ENCODE peak calls at places on chromosomes 6 and 20, in four cellular contexts. T is CD8-positive, alpha-beta T cell; S is left ventricle myocardium inferior; X is CD8-positive, alpha-beta memory T cell. K is an unnamed sample. For H3K4me1, the result is how much of the 10 kb centered on the place peaks cover.

GRCh38 chr6:10418361-10418861 is 3.5 kb upstream of the TFAP2A start:
- DNase-seq in T (no peak), S (no peak), X (no peak), K (no peak)

GRCh38 chr6:112180095-112180820 is 74.1 kb downstream of the LAMA4 start:
- DNase-seq in T (no peak), S (no peak), X (peak), K (no peak)

GRCh38 chr6:46407785-46408530 is 83.3 kb downstream of the RCAN2 start:
- DNase-seq in T (no peak), S (no peak), X (no peak), K (no peak)

GRCh38 chr20:21397341-21398108 is at the start of gene NKX2-4:
- DNase-seq in T (no peak), S (no peak), X (no peak), K (no peak)

GRCh38 chr20:15196580-15197255 is 859.3 kb upstream of the FLRT3 start:
- DNase-seq in T (no peak), S (no peak), X (no peak), K (no peak)

GRCh38 chr6:87784690-87785089 is 82.7 kb upstream of the AKIRIN2 start:
- DNase-seq in T (no peak), S (no peak), X (no peak), K (no peak)

GRCh38 chr6:166820483-166820882 is 135.9 kb downstream of the RNASET2 start:
- DNase-seq in T (no peak), S (no peak), X (no peak), K (no peak)

GRCh38 chr6:43942011-43942442 is 172.0 kb downstream of the VEGFA start:
- DNase-seq in T (no peak), S (no peak), X (no peak), K (no peak)

GRCh38 chr6:9205645-9206044 is 770.3 kb upstream of the SLC35B3 start:
- DNase-seq in T (no peak), S (no peak), X (no peak), K (no peak)

GRCh38 chr20:40442181-40442963 is 246.7 kb downstream of the MAFB start:
- DNase-seq in T (no peak), S (no peak), X (no peak), K (no peak)

GRCh38 chr6:7707787-7708186 is 18.1 kb upstream of the BMP6 start:
- DNase-seq in T (no peak), S (no peak), X (no peak), K (no peak)

GRCh38 chr6:14382381-14383236 is 265.0 kb downstream of the CD83 start:
- DNase-seq in T (no peak), S (no peak), X (no peak), K (no peak)

GRCh38 chr6:103273048-103273447 is 1586.7 kb downstream of the HACE1 start:
- DNase-seq in T (no peak), S (no peak), X (no peak), K (no peak)

GRCh38 chr6:33718713-33719112 is 7.2 kb upstream of the UQCC2 start:
- DNase-seq in T (no peak), S (no peak), X (no peak), K (no peak)

GRCh38 chr6:32070814-32071466 is 32.7 kb downstream of the CYP21A2 start:
- DNase-seq in T (no peak), S (peak), X (no peak), K (no peak)

GRCh38 chr6:115740907-115741306 is 319.8 kb downstream of the FRK start:
- DNase-seq in T (no peak), S (no peak), X (no peak), K (no peak)

GRCh38 chr20:58597021-58597940 is 53.8 kb upstream of the STX16 start:
- DNase-seq in T (no peak), S (peak), X (no peak), K (no peak)

GRCh38 chr20:53138454-53139291 is 166.5 kb downstream of the TSHZ2 start:
- DNase-seq in T (no peak), S (no peak), X (no peak), K (no peak)

GRCh38 chr20:59939879-59940128 is 301 bp downstream of the PPP1R3D start:
- DNase-seq in T (no peak), S (peak), X (no peak), K (no peak)

GRCh38 chr6:131379951-131380350 is 193.1 kb upstream of the ARG1 start:
- DNase-seq in T (no peak), S (no peak), X (no peak), K (no peak)
- H3K4me1 ChIP-seq in T (under half), S (under half), X (under half), K (under half)

DNA sequence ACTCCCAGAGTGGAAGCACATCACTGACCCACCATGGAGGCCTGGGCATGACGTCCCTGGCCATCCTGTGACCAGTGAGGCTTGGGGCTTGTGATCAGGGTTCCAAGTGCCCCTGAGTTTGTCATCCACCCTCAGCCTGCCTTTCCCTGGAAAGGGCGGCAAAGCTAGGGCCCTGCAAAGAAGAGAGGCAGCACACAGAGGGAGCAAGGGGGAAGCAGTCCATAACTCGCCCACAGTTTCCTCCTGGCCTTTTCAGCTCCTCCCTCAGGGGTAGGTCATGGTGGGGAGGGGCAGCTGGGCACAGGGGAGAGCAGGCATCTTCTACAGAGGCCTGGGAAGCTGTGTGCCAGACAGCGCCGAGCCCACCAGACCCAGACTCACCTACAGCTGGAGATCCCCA is at the start of gene NCR2:
- DNase-seq in T (no peak), S (no peak), X (no peak), K (no peak)
- H3K4me1 ChIP-seq in T (half or more), S (under half), X (under half), K (under half)

GRCh38 chr20:1381753-1382591 is 10.9 kb downstream of the FKBP1A start:
- DNase-seq in T (no peak), S (no peak), X (no peak), K (no peak)
- H3K4me1 ChIP-seq in T (half or more), S (half or more), X (half or more), K (under half)

DNA sequence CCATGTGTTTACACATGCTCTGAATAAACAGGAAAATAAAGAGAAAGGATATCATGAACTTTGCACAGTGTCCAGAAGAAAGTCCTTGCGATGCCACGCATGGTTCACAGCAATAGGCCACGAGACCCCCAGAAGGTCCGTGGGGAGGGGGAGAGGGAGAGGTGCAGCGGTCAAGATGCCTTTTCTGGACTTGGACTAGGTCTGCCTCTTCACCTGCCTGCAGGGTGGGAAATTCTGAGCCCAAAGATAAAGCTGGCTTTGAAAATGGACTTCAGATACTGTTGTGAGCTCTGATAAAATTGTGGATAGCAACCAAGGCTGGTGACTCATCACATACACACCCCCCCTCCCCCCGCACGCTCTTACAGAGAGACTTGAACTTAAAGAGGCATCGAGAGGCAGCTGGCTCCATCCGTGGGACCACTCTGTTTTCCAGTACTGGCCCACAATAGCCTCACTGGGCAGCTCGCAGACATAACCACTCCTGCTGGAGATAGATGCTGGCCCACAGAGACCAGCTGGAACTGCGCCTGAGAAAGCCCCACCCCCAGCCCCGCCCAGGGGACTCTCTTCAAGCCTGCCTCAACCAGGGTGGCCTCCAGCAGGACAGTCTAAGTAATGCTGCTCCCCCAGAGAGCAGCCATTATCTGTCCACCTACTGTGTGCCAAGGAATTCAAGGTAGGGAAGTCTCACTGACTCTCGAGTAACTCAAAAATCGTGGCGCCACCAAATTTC is 21.2 kb upstream of the NFATC2 start:
- DNase-seq in T (no peak), S (peak), X (no peak), K (no peak)
- H3K4me1 ChIP-seq in T (under half), S (half or more), X (under half), K (under half)

DNA sequence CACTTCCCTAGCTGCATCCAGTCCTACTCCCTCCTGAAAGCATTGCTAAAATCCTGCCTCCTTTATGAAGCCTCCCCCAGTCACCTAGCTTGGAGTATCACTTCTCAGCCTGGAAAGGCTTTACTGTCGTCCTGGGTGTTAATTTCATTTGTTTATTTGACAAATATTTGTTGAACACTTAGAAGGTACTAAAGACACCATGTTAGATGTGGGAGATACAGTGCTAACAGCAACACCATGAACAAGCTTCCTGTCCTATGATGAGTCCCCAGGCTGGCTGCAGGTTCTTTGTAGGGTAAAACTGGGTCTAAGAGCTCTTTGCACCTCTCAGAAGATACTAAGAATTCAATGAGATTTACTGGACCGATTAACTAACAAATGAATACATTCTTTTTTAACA is 109.2 kb upstream of the TMEM170B start:
- DNase-seq in T (no peak), S (no peak), X (no peak), K (no peak)
- H3K4me1 ChIP-seq in T (under half), S (half or more), X (under half), K (under half)

GRCh38 chr20:49647509-49647908 is 66.2 kb downstream of the B4GALT5 start:
- DNase-seq in T (no peak), S (no peak), X (no peak), K (no peak)
- H3K4me1 ChIP-seq in T (under half), S (under half), X (under half), K (under half)

GRCh38 chr6:11432713-11433450 is 104.7 kb upstream of the TMEM170B start:
- DNase-seq in T (no peak), S (no peak), X (no peak), K (no peak)
- H3K4me1 ChIP-seq in T (under half), S (half or more), X (under half), K (under half)

DNA sequence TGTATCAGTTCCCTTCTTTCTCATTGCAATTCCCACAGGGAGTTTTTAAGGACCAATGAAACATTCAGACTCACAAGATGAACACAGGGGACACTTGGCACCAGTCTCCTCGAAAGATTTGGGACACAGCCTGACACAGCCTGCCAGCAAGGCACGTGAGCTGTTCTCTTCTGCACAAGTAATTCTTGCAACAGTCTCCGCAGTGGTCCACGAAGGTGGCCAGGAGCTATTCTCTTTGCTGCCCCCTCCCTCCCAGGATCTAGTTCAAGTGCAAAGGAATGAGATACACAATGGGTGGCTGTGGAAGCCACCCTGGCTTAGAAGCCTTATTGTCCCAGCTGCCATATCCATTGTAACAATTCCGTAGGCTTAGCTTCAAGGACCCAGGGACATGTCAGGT is 12.0 kb downstream of the TOX2 start:
- DNase-seq in T (no peak), S (no peak), X (no peak), K (no peak)
- H3K4me1 ChIP-seq in T (under half), S (under half), X (under half), K (under half)